ENCODE peak calls at places on chromosomes 6 and 20, in six cellular contexts. M, U, Y, D, C and A are unnamed samples.

GRCh38 chr6:125154184-125155135 is 887 bp downstream of the TPD52L1 start:
- DNase-seq in D (peak; percentile 32), C (peak; percentile 90), M (peak; percentile 49), Y (peak; percentile 78), U (no peak), A (peak; percentile 21)

GRCh38 chr6:90720404-90720803 is 133.5 kb upstream of the MAP3K7 start:
- DNase-seq in U (no peak), C (no peak), D (no peak), M (no peak), Y (no peak), A (no peak)

GRCh38 chr6:41536884-41537347 is 9.3 kb upstream of the FOXP4 start:
- DNase-seq in D (no peak), M (no peak), C (no peak), U (no peak), Y (peak; percentile 48), A (no peak)

GRCh38 chr6:33008944-33009861 is at the start of gene HLA-DOA:
- DNase-seq in C (peak; percentile 96), M (peak; percentile 95), Y (peak; percentile 8), D (peak; percentile 48), U (peak; percentile 5), A (peak; percentile 69)

GRCh38 chr6:153126218-153126617 is 4.9 kb downstream of the RGS17 start:
- DNase-seq in C (no peak), Y (no peak), U (no peak), M (no peak), D (no peak), A (no peak)

GRCh38 chr6:16658661-16659060 is 102.6 kb downstream of the ATXN1 start:
- DNase-seq in M (no peak), U (no peak), D (no peak), Y (no peak), C (peak; percentile 30), A (no peak)

GRCh38 chr20:41299899-41300298 is 17.6 kb downstream of the ZHX3 start:
- DNase-seq in M (no peak), C (no peak), Y (peak; percentile 44), U (no peak), D (no peak), A (no peak)

GRCh38 chr6:100493206-100493888 is 28.6 kb upstream of the SIM1 start:
- DNase-seq in D (no peak), U (no peak), C (peak; percentile 72), M (peak; percentile 75), Y (peak; percentile 56), A (no peak)

GRCh38 chr20:46062621-46063020 is 27.1 kb downstream of the NCOA5 start:
- DNase-seq in M (no peak), Y (no peak), D (no peak), U (no peak), C (no peak), A (no peak)

GRCh38 chr6:39553811-39554802 is 171.1 kb downstream of the KIF6 start:
- DNase-seq in U (no peak), D (no peak), M (no peak), Y (no peak), C (no peak), A (no peak)

GRCh38 chr6:47229255-47229654 is 80.5 kb downstream of the TNFRSF21 start:
- DNase-seq in D (no peak), M (no peak), U (no peak), Y (no peak), C (no peak), A (no peak)

GRCh38 chr6:163387317-163387716 is 27.2 kb upstream of the QKI start:
- DNase-seq in C (no peak), M (no peak), D (no peak), Y (no peak), U (peak; percentile 13), A (no peak)

GRCh38 chr6:145080651-145081050 is 654.7 kb downstream of the EPM2A start:
- DNase-seq in D (no peak), U (no peak), C (no peak), Y (no peak), M (no peak), A (no peak)

GRCh38 chr6:163083141-163083540 is 331.4 kb upstream of the QKI start:
- DNase-seq in D (no peak), Y (no peak), C (peak; percentile 57), M (peak; percentile 39), U (no peak), A (no peak)

GRCh38 chr6:132320007-132320406 is 81.3 kb downstream of the MOXD1 start:
- DNase-seq in M (no peak), C (no peak), Y (no peak), D (peak; percentile 71), U (peak; percentile 83), A (no peak)

DNA sequence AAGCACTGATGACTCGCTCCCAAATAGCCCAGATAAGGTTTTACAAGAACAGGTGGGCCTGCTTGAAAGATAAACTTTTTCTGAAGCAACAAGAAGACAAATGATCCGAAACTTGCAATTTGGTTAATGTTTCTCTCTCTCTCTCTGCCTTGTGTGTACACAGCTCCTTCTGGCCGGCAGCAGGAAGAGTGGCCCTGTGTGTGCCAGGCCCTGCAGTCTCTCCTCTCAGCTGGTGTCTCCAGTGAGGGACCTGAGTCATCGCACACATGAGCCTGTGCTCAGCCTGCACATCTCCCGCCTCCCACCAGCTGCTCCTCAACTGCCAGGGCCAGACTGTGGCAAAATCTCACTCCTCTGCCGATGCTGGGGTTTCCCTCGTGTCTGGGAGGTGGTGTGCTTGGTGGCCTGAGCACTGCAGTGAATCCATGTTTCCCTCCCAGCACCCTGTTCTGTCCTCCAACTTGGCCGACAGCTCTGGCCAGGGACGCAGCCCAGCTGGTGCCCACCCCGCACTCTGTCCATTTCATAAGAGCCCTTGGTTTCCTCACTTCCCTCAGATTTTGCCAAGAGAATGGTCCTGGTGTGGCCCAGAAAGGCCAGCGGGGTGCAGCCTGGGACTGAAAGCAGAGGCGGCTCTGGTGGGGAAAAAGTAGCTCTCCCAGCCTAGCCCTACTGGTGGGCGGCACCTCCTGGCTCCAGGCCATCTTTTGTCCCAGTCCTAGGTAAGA is 49.4 kb downstream of the ERMARD start:
- DNase-seq in C (peak; percentile 58), D (peak; percentile 72), U (peak; percentile 82), Y (no peak), M (peak; percentile 32), A (no peak)
- H3K18ac ChIP-seq in C (no peak overlapping the region), D (no peak overlapping the region), U (no peak overlapping the region), Y (no peak overlapping the region), M (no peak overlapping the region), A (peak overlapping the region; percentile 88)

DNA sequence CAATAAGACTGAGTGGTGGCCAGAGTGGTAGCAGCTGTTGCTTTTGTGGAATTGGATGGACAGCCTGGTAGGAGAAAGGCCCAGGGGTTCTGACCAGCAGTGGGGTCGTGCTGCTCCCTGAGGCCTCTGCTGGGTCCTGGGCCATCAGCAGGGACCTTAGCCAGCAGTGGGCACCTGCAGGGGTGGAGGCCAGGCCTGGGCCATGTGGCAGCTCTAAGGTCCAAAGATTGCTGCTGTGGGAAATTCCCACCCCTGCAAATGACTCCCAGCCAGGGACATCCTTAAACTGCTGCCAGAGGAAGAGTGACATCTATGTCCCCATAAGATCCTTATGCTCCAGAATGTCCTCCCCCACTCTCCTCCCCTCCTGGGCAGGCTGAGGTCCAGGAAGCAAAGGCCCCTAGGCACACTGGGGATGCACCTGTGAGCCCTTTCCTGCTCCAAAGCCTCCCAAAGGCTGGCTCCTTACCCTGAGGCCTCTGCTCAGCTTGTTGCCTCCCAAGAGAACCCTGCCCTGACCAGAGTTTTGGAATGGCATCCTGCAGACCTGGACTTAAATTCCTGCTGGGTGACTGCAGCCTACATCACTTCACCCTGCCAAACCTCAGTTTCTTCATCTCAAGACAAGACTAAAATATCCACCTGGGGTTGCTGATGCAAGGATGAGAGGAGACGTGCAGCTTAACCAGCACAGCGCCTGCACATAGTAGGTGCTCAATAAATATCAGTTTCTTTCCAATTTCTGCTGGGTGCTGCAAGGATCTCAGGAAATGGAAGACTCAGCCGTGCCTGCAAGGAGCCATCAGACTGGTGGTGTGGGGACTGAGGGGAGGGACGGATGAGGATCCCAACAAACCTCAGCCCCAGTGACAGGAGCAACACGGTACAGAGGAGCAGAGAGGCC is 2.2 kb upstream of the LBP start:
- DNase-seq in M (no peak), Y (peak; percentile 62), U (no peak), C (no peak), D (no peak), A (no peak)
- H3K18ac ChIP-seq in M (no peak overlapping the region), Y (no peak overlapping the region), U (no peak overlapping the region), C (no peak overlapping the region), D (no peak overlapping the region), A (peak overlapping the region; percentile 60)

DNA sequence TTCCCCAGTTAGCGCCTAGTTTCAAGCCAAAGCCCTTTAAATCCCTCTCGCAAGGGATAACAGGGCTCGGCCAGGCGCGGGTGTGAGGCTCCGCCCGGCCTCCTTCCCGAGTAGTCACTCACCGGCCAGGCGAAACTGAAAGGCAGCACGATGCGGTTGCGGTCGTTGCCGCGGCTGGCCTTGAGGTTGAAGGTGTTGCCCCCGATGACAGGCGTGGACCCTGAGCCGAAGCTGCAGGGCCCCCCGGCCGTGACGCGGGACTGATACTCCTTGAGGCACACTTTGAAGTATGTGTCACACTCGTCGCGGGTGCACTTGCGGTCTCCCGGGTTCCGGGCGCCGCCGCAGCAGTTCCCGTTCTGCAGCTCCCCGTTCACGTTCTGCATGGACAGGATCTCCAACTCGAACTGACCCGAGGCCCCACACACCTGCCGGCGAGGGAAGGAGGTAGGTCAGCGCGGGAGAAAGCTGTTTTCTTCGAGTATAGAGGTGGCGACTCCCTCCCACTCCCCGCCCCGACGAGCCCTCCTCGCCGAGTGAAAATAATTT is 1.1 kb downstream of the JAG1 start:
- DNase-seq in D (peak; percentile 84), U (peak; percentile 67), C (peak; percentile 69), M (no peak), Y (peak; percentile 72), A (no peak)
- H3K18ac ChIP-seq in D (peak overlapping the region; percentile 95), U (peak overlapping the region; percentile 62), C (peak overlapping the region; percentile 77), M (peak overlapping the region; percentile 22), Y (peak overlapping the region; percentile 72), A (peak overlapping the region; percentile 100)

GRCh38 chr20:4814696-4815252 is 93.1 kb downstream of the PRND start:
- DNase-seq in C (no peak), U (no peak), D (no peak), M (no peak), Y (peak; percentile 44), A (no peak)

GRCh38 chr20:4812641-4813075 is 90.9 kb downstream of the PRND start:
- DNase-seq in D (no peak), M (no peak), C (no peak), U (no peak), Y (no peak), A (no peak)

GRCh38 chr20:4813839-4814695 is 92.4 kb downstream of the PRND start:
- DNase-seq in M (no peak), D (no peak), Y (no peak), U (no peak), C (peak; percentile 61), A (no peak)

GRCh38 chr20:4812216-4812615 is 90.5 kb downstream of the PRND start:
- DNase-seq in M (no peak), D (no peak), U (no peak), Y (no peak), C (no peak), A (no peak)

DNA sequence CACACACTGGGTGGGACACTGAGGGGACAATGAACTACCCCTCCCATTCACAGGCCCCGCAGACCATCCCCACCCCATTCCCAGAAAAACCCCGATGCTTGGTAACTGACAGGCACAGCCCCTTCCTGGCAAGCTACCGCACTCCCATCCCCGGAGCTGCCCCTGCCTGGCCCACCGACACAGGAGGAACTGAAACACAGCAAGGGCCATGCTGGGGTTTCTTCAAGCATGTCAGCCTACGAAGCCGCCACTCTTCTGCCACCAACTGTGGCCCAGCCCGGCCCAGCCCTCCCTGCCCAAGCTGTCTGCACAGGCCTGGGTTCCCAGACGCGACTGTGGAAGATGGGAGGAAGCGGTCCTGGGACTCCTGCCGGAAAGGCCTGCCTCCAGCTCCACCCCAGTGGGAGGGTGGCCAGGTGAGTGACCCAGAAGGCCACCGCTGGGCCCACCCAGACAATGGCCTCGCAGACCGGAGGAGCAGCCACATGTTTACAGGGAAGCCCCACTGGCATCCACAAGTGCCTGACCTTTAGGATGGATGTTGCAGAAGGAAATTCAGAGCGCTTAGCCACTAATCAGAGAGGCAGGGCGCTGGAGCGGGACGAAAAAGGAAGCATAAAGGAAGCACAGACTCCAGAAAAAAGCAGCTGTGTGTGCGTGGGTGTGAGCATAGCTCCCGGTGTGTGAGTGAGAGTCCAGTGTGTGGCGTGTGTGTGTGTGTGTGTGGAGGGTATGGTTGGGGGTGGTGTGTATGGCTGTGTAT is 91.5 kb downstream of the PRND start:
- DNase-seq in U (no peak), M (no peak), C (no peak), Y (no peak), D (no peak), A (no peak)
- H3K18ac ChIP-seq in U (no peak overlapping the region), M (no peak overlapping the region), C (no peak overlapping the region), Y (no peak overlapping the region), D (no peak overlapping the region), A (no peak overlapping the region)